ENCODE peak calls at places on chromosome 15, in four cellular contexts. U, T, W and Z are unnamed samples.

GRCh38 chr15:77031376-77032050 is 36.6 kb downstream of the PSTPIP1 start:
- DNase-seq in U (no peak), T (peak), W (no peak), Z (no peak)

GRCh38 chr15:58264068-58264971 is 126.1 kb downstream of the AQP9 start:
- DNase-seq in U (peak), T (no peak), W (no peak), Z (no peak)

GRCh38 chr15:90029024-90029423 is 27.9 kb downstream of the ZNF710 start:
- DNase-seq in U (no peak), T (no peak), W (no peak), Z (no peak)

GRCh38 chr15:48285329-48286214 is 45.7 kb upstream of the DUT start:
- DNase-seq in U (peak), T (no peak), W (peak), Z (no peak)

GRCh38 chr15:62972814-62973213 is 69.7 kb upstream of the TPM1 start:
- DNase-seq in U (no peak), T (no peak), W (peak), Z (no peak)

GRCh38 chr15:59268199-59268979 is 61.7 kb downstream of the LDHAL6B start:
- DNase-seq in U (no peak), T (no peak), W (no peak), Z (no peak)

GRCh38 chr15:84023636-84024035 is 211.9 kb upstream of the GOLGA6L4 start:
- DNase-seq in U (peak), T (no peak), W (no peak), Z (peak)

GRCh38 chr15:68986292-68986691 is 28.2 kb upstream of the NOX5 start:
- DNase-seq in U (no peak), T (no peak), W (no peak), Z (no peak)

GRCh38 chr15:59200560-59200959 is 6.1 kb upstream of the LDHAL6B start:
- DNase-seq in U (no peak), T (no peak), W (no peak), Z (no peak)

GRCh38 chr15:52527196-52527897 is 1.3 kb downstream of the MYO5A start:
- DNase-seq in U (no peak), T (no peak), W (no peak), Z (no peak)

GRCh38 chr15:40763801-40764765 is at the start of gene GCHFR:
- DNase-seq in U (peak), T (peak), W (no peak), Z (peak)

GRCh38 chr15:42914728-42915497 is 5.7 kb downstream of the TTBK2 start:
- DNase-seq in U (no peak), T (no peak), W (no peak), Z (no peak)

GRCh38 chr15:81575436-81576123 is 201.6 kb upstream of the TMC3 start:
- DNase-seq in U (no peak), T (no peak), W (no peak), Z (no peak)

GRCh38 chr15:31338318-31338878 is 11.8 kb downstream of the KLF13 start:
- DNase-seq in U (no peak), T (peak), W (no peak), Z (no peak)

GRCh38 chr15:73987646-73988045 is 4.4 kb downstream of the STOML1 start:
- DNase-seq in U (no peak), T (no peak), W (no peak), Z (no peak)

GRCh38 chr15:90407871-90408317 is 19.9 kb downstream of the IQGAP1 start:
- DNase-seq in U (no peak), T (no peak), W (no peak), Z (no peak)

GRCh38 chr15:44009056-44009455 is 182.3 kb downstream of the WDR76 start:
- DNase-seq in U (no peak), T (no peak), W (no peak), Z (no peak)

GRCh38 chr15:31483924-31484368 is 157.3 kb downstream of the KLF13 start:
- DNase-seq in U (no peak), T (no peak), W (no peak), Z (no peak)

GRCh38 chr15:73907018-73907394 is 19.3 kb upstream of the LOXL1 start:
- DNase-seq in U (no peak), T (peak), W (no peak), Z (no peak)

GRCh38 chr15:71295242-71296031 is 180.2 kb downstream of the THSD4 start:
- DNase-seq in U (no peak), T (no peak), W (peak), Z (no peak)

GRCh38 chr15:76108021-76108723 is 48.4 kb downstream of the TMEM266 start:
- DNase-seq in U (peak), T (peak), W (no peak), Z (no peak)

DNA sequence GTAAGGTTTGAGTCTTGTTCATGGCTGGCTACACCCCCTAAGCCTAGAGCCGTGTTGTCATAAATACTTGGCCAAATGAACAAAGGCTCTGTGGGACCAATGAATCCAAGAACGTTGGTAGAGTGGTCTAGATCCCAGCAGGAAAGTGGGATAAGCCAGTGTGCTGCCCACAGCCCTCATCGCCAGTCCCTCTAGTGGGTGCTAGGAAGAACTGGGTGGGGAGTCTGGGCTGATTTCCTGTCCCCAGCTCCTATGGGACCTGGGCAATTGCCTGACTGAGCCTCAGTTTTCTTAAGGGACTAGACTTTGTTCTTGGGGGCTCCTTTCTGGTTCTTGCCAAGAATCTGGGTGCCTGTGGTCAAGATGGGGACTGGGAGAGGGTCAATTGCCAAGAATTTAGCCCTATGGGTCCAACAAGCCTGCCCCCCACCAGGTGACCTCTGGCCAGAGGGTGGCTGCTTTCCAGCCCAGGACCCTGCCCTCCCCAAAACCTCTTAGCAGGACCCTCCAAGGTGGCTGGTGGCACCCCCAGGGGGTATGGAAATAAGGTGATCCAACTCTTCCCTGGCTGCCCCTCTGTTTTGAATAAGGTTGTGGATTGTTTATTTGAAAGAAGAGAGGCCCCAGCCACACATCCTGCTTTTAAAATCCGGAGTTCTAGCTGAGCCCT is 42.7 kb downstream of the SMAD6 start:
- DNase-seq in U (no peak), T (no peak), W (no peak), Z (no peak)
- TF ChIP-seq CTCF in U (no peak), T (no peak), W (no peak), Z (no peak)

GRCh38 chr15:37978231-37978630 is 43.8 kb downstream of the TMCO5A start:
- DNase-seq in U (no peak), T (no peak), W (no peak), Z (no peak)

GRCh38 chr15:37984368-37984767 is 49.9 kb downstream of the TMCO5A start:
- DNase-seq in U (no peak), T (no peak), W (no peak), Z (no peak)

GRCh38 chr15:37979597-37979996 is 45.2 kb downstream of the TMCO5A start:
- DNase-seq in U (no peak), T (no peak), W (no peak), Z (no peak)

GRCh38 chr15:37980010-37980409 is 45.6 kb downstream of the TMCO5A start:
- DNase-seq in U (no peak), T (no peak), W (no peak), Z (no peak)

GRCh38 chr15:37981781-37982180 is 47.3 kb downstream of the TMCO5A start:
- DNase-seq in U (peak), T (no peak), W (no peak), Z (no peak)
- TF ChIP-seq CTCF in U (peak), T (peak), W (peak), Z (no peak)

DNA sequence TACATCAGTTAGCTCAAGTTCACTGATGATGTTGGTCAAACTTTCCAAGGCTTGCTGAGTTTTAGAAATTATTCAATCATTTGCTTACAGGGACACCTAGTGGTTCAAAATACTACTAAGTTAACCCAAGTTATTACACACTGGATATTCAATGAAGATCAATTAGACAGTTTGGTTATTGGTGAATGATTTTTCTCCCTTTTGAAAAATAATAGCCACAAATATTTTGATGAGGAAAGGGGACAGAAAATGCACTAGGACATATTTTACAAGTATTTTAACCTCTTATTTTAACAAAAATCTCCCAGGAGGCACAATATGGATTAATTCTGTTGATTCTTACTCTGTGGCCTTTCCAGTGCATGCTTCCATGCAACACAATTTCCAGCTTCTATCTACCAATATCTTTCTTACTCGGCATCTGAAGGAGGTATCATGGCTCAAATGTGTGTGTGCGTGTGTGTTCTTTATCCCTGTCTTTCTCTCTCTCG is 20.1 kb upstream of the GOLGA6L2 start:
- DNase-seq in U (peak), T (no peak), W (peak), Z (no peak)
- TF ChIP-seq CTCF in U (peak), T (peak), W (peak), Z (no peak)

DNA sequence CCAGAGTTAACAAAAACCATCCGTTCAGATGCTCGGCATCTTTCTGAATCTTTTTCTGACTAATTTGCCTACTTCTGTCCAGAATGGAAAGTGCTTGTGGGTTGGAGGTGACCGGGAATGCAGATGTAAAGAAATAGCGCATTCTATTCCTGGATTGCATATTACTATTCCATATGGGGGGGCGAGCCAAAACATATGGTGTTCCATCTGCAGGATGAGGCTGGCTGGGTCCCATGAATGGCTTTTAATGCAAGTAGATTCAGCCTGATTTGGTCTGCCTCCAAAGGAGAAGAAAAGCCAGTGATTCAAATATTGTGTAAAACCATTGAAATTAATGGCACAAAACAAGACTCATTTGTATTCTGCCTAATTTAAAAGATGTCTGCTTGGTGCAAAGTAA is 98.9 kb downstream of the ST8SIA2 start:
- DNase-seq in U (no peak), T (no peak), W (no peak), Z (no peak)
- TF ChIP-seq CTCF in U (no peak), T (no peak), W (no peak), Z (no peak)

DNA sequence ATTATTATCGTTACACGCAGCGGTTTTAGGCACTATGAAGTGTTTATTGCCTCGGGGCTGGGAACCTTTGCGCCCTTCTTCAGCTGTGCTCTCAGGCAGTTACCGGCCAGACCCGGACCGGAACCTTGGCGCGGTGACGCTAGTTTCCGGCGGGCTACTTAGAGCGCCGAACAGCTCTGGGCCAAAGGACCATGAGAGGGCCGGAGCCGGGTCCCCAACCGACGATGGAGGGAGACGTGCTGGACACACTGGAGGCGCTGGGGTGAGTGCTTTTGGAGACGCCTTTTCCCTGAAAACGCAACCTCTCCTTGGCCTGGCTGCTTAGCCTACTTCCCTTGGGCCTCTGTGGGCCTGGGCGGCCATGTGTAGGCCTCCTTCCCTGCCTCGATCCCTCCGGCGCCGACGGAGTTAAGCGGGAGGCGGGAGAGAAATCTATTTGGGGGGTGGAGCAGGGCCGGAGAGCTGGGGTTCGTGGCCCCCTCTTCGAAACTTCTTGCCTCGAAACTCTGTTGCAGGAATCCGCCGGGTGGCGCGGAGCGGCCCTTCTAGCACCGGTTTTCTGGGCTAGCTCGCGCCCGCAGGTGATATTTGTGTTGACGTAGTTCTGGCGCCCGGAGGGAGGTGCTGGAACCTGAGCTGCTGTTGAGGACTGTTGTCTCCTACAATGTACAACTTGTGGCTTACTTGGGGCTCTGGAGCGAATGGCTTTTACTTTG is at the start of gene FAM98B:
- DNase-seq in U (peak), T (peak), W (peak), Z (peak)
- TF ChIP-seq CTCF in U (peak), T (no peak), W (no peak), Z (no peak)

GRCh38 chr15:78995921-78996780 is 51.3 kb upstream of the CTSH start:
- DNase-seq in U (no peak), T (peak), W (no peak), Z (no peak)
- TF ChIP-seq CTCF in U (no peak), T (no peak), W (no peak), Z (no peak)

GRCh38 chr15:55110446-55110845 is 86.3 kb downstream of the RSL24D1 start:
- DNase-seq in U (no peak), T (no peak), W (no peak), Z (no peak)

GRCh38 chr15:55108448-55108847 is 88.3 kb downstream of the RSL24D1 start:
- DNase-seq in U (no peak), T (no peak), W (no peak), Z (no peak)

GRCh38 chr15:55108858-55109518 is 87.8 kb downstream of the RSL24D1 start:
- DNase-seq in U (peak), T (peak), W (peak), Z (peak)

DNA sequence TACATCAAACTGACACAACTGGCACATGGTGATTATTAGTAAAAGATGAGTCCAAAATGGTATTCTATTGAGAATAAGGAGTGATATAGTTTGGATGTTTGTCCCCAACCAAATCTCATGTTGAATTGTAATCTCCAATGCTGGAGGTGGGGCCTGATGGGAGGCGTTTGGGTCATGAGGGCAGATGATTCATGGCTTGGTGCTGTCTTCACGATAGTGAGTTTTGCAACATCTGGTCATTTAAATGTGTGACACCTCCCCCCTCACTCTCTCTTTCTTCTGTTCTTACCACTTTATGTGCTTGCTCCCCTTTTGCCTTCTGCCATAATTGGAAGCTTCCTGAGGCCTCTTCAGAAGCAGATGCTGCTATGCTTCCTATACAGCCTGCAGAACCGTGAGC is 90.6 kb downstream of the RSL24D1 start:
- DNase-seq in U (no peak), T (no peak), W (no peak), Z (no peak)
- TF ChIP-seq CTCF in U (no peak), T (no peak), W (no peak), Z (no peak)

GRCh38 chr15:33160054-33160453 is 34.5 kb downstream of the FMN1 start:
- DNase-seq in U (no peak), T (no peak), W (no peak), Z (no peak)
- TF ChIP-seq CTCF in U (peak), T (peak), W (peak), Z (no peak)

DNA sequence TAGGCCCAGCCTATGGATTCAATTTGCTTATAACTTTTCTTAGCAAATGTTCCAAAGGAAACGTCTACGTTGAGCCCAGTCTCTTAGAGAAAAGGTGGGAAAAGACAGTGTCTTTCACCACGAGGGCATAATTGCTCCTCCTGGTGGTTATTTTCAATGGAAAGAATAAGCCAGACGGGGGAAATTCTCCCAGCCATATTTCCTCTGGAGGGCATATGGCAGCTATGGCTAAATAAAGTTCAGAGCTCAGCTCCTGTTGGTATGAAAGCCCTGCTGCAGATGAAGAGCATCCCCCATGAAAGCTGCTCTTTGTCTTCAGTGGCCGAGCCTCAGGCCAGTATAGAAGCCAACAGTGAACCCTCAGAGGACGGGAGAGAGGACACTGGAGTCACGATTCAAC is 297.9 kb downstream of the RYR3 start:
- DNase-seq in U (peak), T (no peak), W (no peak), Z (no peak)
- TF ChIP-seq CTCF in U (peak), T (no peak), W (peak), Z (no peak)

DNA sequence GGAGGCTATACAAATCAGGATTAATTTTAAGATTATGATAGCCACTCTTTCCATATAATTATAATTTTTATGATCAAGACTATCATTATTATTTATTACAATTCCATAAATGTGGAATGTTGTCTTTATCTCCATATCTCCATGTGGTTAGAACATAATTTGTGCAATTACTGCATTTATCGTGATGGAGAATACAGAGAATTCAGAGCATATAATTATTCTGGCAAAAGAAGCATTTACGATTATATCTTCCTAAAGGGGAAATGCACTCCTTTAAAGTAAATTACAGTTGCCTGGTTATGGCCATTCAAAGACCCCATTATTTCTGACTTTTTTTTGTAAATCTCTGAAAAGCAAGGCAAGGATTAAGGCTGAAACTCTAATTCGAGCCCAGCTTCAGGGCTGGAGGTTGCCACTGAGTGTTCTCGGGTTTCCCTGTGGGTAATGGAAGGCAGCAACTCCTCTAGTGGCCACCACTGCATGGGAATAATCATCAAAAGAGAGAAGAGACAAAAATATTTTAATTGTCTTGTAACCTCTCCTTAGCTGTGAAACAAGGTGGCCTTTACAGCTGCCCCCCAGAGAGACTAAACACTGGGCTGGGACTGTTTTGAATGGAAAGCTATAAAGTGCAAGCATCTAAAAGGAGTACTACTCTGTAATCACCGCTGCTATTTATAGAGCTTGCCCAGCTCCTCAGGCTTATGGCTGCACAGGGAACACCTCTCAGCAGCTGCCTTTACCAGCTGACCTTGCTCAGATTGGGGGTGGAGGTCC is 59.8 kb upstream of the PRTG start:
- DNase-seq in U (peak), T (no peak), W (no peak), Z (no peak)
- TF ChIP-seq CTCF in U (peak), T (no peak), W (no peak), Z (no peak)